ENCODE peak calls at places on chromosomes 7 and 10, in ten cellular contexts. J, F, B, M, H, L, G, W, D and K are unnamed samples.

GRCh38 chr7:44283381-44284211 is 41.8 kb downstream of the CAMK2B start:
- DNase-seq in J (no peak), F (no peak), B (no peak), M (no peak), H (no peak), L (peak; percentile 47), G (no peak), W (no peak), D (peak; percentile 25), K (no peak)

GRCh38 chr10:43292745-43293676 is 26.1 kb upstream of the RASGEF1A start:
- DNase-seq in J (no peak), F (no peak), B (peak; percentile 62), M (peak; percentile 20), H (peak; percentile 29), L (peak; percentile 71), G (peak; percentile 77), W (peak; percentile 74), D (peak; percentile 65), K (no peak)

GRCh38 chr10:117186832-117187615 is 10.3 kb upstream of the KCNK18 start:
- DNase-seq in J (no peak), F (no peak), B (no peak), M (no peak), H (no peak), L (no peak), G (no peak), W (no peak), D (no peak), K (no peak)

GRCh38 chr7:12322287-12322902 is 81.3 kb downstream of the VWDE start:
- DNase-seq in J (no peak), F (peak; percentile 15), B (peak; percentile 42), M (no peak), H (peak; percentile 7), L (no peak), G (no peak), W (peak; percentile 16), D (no peak), K (no peak)

GRCh38 chr10:130913844-130914243 is 397.7 kb downstream of the TCERG1L start:
- DNase-seq in J (no peak), F (no peak), B (no peak), M (no peak), H (no peak), L (no peak), G (no peak), W (no peak), D (no peak), K (no peak)

GRCh38 chr10:122124808-122125207 is 135.8 kb downstream of the TACC2 start:
- DNase-seq in J (no peak), F (no peak), B (no peak), M (no peak), H (no peak), L (no peak), G (no peak), W (no peak), D (no peak), K (no peak)

GRCh38 chr10:23534328-23534727 is 95.5 kb downstream of the OTUD1 start:
- DNase-seq in J (no peak), F (no peak), B (no peak), M (no peak), H (no peak), L (no peak), G (no peak), W (no peak), D (no peak), K (no peak)

GRCh38 chr7:47253650-47254080 is 328.2 kb downstream of the TNS3 start:
- DNase-seq in J (no peak), F (no peak), B (peak; percentile 43), M (peak; percentile 46), H (no peak), L (no peak), G (peak; percentile 50), W (no peak), D (peak; percentile 52), K (peak; percentile 25)

GRCh38 chr7:32218741-32219283 is 148.6 kb upstream of the PDE1C start:
- DNase-seq in J (no peak), F (no peak), B (no peak), M (no peak), H (peak; percentile 50), L (no peak), G (no peak), W (no peak), D (no peak), K (no peak)

GRCh38 chr10:69914373-69915268 is 112.9 kb downstream of the COL13A1 start:
- DNase-seq in J (peak; percentile 14), F (peak; percentile 6), B (peak; percentile 65), M (peak; percentile 39), H (peak; percentile 54), L (peak; percentile 85), G (peak; percentile 93), W (peak; percentile 45), D (peak; percentile 68), K (peak; percentile 50)

GRCh38 chr10:7412482-7413251 is 1.8 kb upstream of the SFMBT2 start:
- DNase-seq in J (peak; percentile 11), F (no peak), B (peak; percentile 70), M (no peak), H (no peak), L (peak; percentile 66), G (peak; percentile 84), W (no peak), D (peak; percentile 68), K (no peak)

GRCh38 chr7:47520408-47520807 is 61.5 kb downstream of the TNS3 start:
- DNase-seq in J (no peak), F (no peak), B (no peak), M (peak; percentile 55), H (no peak), L (peak; percentile 77), G (no peak), W (no peak), D (peak; percentile 58), K (no peak)

GRCh38 chr7:101846800-101847538 is 29.5 kb downstream of the CUX1 start:
- DNase-seq in J (no peak), F (no peak), B (no peak), M (no peak), H (no peak), L (no peak), G (no peak), W (no peak), D (no peak), K (no peak)

GRCh38 chr7:130649004-130649790 is 19.4 kb downstream of the COPG2 start:
- DNase-seq in J (no peak), F (peak; percentile 30), B (no peak), M (no peak), H (no peak), L (no peak), G (no peak), W (no peak), D (no peak), K (peak; percentile 23)

GRCh38 chr7:12154119-12154518 is 57.0 kb upstream of the TMEM106B start:
- DNase-seq in J (no peak), F (no peak), B (no peak), M (no peak), H (no peak), L (no peak), G (no peak), W (no peak), D (no peak), K (no peak)

GRCh38 chr10:28541695-28542365 is 8.9 kb downstream of the WAC start:
- DNase-seq in J (no peak), F (no peak), B (no peak), M (no peak), H (no peak), L (no peak), G (peak; percentile 22), W (no peak), D (no peak), K (no peak)

GRCh38 chr7:131538791-131539179 is 17.6 kb downstream of the PODXL start:
- DNase-seq in J (no peak), F (peak; percentile 40), B (no peak), M (no peak), H (peak; percentile 49), L (no peak), G (peak; percentile 66), W (no peak), D (no peak), K (no peak)

GRCh38 chr7:38825721-38826440 is 83.1 kb downstream of the VPS41 start:
- DNase-seq in J (no peak), F (no peak), B (no peak), M (no peak), H (no peak), L (no peak), G (no peak), W (no peak), D (no peak), K (no peak)

GRCh38 chr7:132211971-132212370 is 364.3 kb downstream of the PLXNA4 start:
- DNase-seq in J (no peak), F (no peak), B (no peak), M (no peak), H (peak; percentile 31), L (no peak), G (no peak), W (no peak), D (no peak), K (no peak)